ENCODE peak calls at places on chromosomes 16 and 17, in six cellular contexts. Z, Y, M, S, Q and T are unnamed samples.
A peak's percentile ranks its signal among the peaks of the same experiment; 100 is the strongest.

GRCh38 chr16:75250809-75251279 is 580 bp downstream of the BCAR1 start:
- DNase-seq in Z (no peak), Y (peak; percentile 91), M (no peak), S (no peak), Q (peak; percentile 86), T (no peak)

GRCh38 chr16:30068750-30069574 is 3.4 kb downstream of the ALDOA start:
- DNase-seq in Z (no peak), Y (no peak), M (no peak), S (no peak), Q (no peak), T (no peak)

GRCh38 chr17:77748436-77748835 is 210.1 kb upstream of the TNRC6C start:
- DNase-seq in Z (no peak), Y (no peak), M (no peak), S (no peak), Q (peak; percentile 27), T (no peak)

GRCh38 chr16:66058181-66058580 is 308.3 kb upstream of the CDH5 start:
- DNase-seq in Z (no peak), Y (peak; percentile 44), M (no peak), S (no peak), Q (no peak), T (no peak)

GRCh38 chr16:56910654-56911539 is 21.0 kb upstream of the HERPUD1 start:
- DNase-seq in Z (no peak), Y (no peak), M (peak; percentile 29), S (no peak), Q (peak; percentile 41), T (no peak)

GRCh38 chr17:9434502-9435113 is 141.0 kb downstream of the STX8 start:
- DNase-seq in Z (no peak), Y (no peak), M (no peak), S (no peak), Q (no peak), T (no peak)

GRCh38 chr16:68954871-68955635 is 111.7 kb downstream of the TANGO6 start:
- DNase-seq in Z (no peak), Y (no peak), M (no peak), S (no peak), Q (no peak), T (no peak)

GRCh38 chr17:71926746-71927398 is 193.9 kb upstream of the SOX9 start:
- DNase-seq in Z (no peak), Y (no peak), M (no peak), S (no peak), Q (no peak), T (no peak)

GRCh38 chr17:42906772-42907171 is 6.2 kb downstream of the G6PC1 start:
- DNase-seq in Z (no peak), Y (no peak), M (no peak), S (no peak), Q (no peak), T (no peak)

GRCh38 chr16:57234707-57235092 is 10.4 kb upstream of the ARL2BP start:
- DNase-seq in Z (no peak), Y (no peak), M (no peak), S (no peak), Q (no peak), T (no peak)

GRCh38 chr16:12896562-12896961 is 4.8 kb upstream of the SHISA9 start:
- DNase-seq in Z (no peak), Y (peak; percentile 64), M (no peak), S (no peak), Q (no peak), T (no peak)

GRCh38 chr17:47253541-47254402 is at the start of gene ITGB3:
- DNase-seq in Z (peak; percentile 42), Y (peak; percentile 91), M (peak; percentile 77), S (no peak), Q (peak; percentile 86), T (peak; percentile 75)

GRCh38 chr17:5758651-5759050 is 174.3 kb upstream of the NLRP1 start:
- DNase-seq in Z (no peak), Y (no peak), M (no peak), S (no peak), Q (no peak), T (no peak)

GRCh38 chr17:7133916-7134315 is 19.3 kb upstream of the ASGR2 start:
- DNase-seq in Z (no peak), Y (no peak), M (no peak), S (no peak), Q (no peak), T (no peak)

GRCh38 chr17:50687200-50688066 is 20.3 kb downstream of the ANKRD40 start:
- DNase-seq in Z (no peak), Y (peak; percentile 54), M (no peak), S (no peak), Q (peak; percentile 63), T (no peak)

GRCh38 chr17:81890447-81891302 is 711 bp downstream of the ALYREF start:
- DNase-seq in Z (no peak), Y (peak; percentile 50), M (no peak), S (no peak), Q (no peak), T (no peak)

GRCh38 chr17:67221062-67221998 is 23.7 kb downstream of the HELZ start:
- DNase-seq in Z (no peak), Y (peak; percentile 55), M (peak; percentile 42), S (no peak), Q (no peak), T (no peak)

GRCh38 chr16:15741207-15741871 is 91.3 kb downstream of the NDE1 start:
- DNase-seq in Z (no peak), Y (no peak), M (no peak), S (no peak), Q (no peak), T (no peak)

GRCh38 chr17:76497979-76498885 is 3.0 kb downstream of the RHBDF2 start:
- DNase-seq in Z (no peak), Y (peak; percentile 84), M (peak; percentile 88), S (peak; percentile 45), Q (peak; percentile 86), T (peak; percentile 74)

GRCh38 chr16:79648846-79649245 is 48.3 kb upstream of the MAF start:
- DNase-seq in Z (no peak), Y (no peak), M (no peak), S (no peak), Q (no peak), T (no peak)

GRCh38 chr16:67198238-67198734 is 645 bp upstream of the ELMO3 start:
- DNase-seq in Z (no peak), Y (no peak), M (no peak), S (no peak), Q (peak; percentile 82), T (no peak)

GRCh38 chr17:61519139-61519538 is 66.9 kb downstream of the TBX4 start:
- DNase-seq in Z (no peak), Y (no peak), M (no peak), S (no peak), Q (no peak), T (no peak)

GRCh38 chr17:61520897-61521296 is 68.7 kb downstream of the TBX4 start:
- DNase-seq in Z (no peak), Y (no peak), M (no peak), S (no peak), Q (no peak), T (no peak)

GRCh38 chr17:61519754-61520440 is 67.7 kb downstream of the TBX4 start:
- DNase-seq in Z (no peak), Y (no peak), M (no peak), S (no peak), Q (no peak), T (no peak)

GRCh38 chr17:61517265-61517664 is 65.0 kb downstream of the TBX4 start:
- DNase-seq in Z (no peak), Y (no peak), M (no peak), S (no peak), Q (no peak), T (no peak)

DNA sequence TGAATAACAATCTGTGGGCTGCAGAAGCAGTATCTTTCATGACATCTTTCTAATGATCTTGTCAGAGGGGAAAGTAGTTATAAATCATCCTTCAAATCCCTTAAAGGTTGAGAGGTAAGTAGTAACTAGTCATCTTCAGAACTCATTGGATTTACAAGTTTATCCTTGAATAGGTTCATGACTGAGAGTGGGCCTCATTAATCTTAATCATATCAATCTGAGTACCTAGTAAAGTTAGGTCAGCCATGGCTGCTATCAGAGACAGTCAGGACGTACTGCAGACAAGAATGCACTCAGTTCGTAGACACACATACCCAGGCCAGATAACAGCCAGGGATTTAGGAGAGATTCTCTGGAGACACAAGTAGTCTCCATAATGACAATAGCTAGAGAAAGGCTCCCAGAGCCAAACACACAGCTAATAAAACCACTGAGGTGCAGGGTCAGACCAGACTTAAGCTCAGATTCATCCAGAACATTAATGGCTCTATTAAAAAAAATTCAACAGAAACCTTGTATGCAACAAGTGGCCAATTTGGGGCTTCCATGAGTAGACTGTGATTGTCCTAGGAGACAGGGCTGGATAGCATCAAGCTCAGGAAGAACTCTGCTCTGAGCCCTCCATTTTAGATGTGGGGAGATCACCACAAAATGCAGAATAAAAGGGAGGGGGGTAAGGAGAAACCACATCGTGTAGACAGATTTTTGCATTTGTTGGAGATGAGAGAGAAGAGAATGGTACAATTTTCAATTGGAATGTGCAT is 65.8 kb downstream of the TBX4 start:
- DNase-seq in Z (no peak), Y (no peak), M (no peak), S (no peak), Q (no peak), T (no peak)
- H3K27me3 ChIP-seq in Z (no peaks in the 10 kb centered on the region), Y (no peaks in the 10 kb centered on the region), M (peaks cover 21% of the 10 kb centered on the region), S (no peaks in the 10 kb centered on the region), Q (no peaks in the 10 kb centered on the region), T (no peaks in the 10 kb centered on the region)

GRCh38 chr17:64129515-64129764 is 504 bp downstream of the ERN1 start:
- DNase-seq in Z (no peak), Y (no peak), M (no peak), S (no peak), Q (no peak), T (no peak)

GRCh38 chr17:64129765-64130558 is at the start of gene ERN1:
- DNase-seq in Z (peak; percentile 90), Y (peak; percentile 98), M (peak; percentile 92), S (peak; percentile 73), Q (peak; percentile 98), T (peak; percentile 91)

GRCh38 chr17:64133546-64134215 is 3.7 kb upstream of the ERN1 start:
- DNase-seq in Z (no peak), Y (peak; percentile 82), M (no peak), S (no peak), Q (no peak), T (no peak)

GRCh38 chr17:64130559-64131001 is 636 bp upstream of the ERN1 start:
- DNase-seq in Z (peak; percentile 26), Y (no peak), M (peak; percentile 66), S (peak; percentile 43), Q (peak; percentile 72), T (no peak)

GRCh38 chr17:64131606-64132270 is 1.8 kb upstream of the ERN1 start:
- DNase-seq in Z (no peak), Y (no peak), M (no peak), S (no peak), Q (no peak), T (no peak)
- H3K4me3 ChIP-seq in Z (no peak overlapping the region), Y (no peak overlapping the region), M (no peak overlapping the region), S (no peak overlapping the region), Q (no peak overlapping the region), T (no peak overlapping the region)

GRCh38 chr17:68507581-68507980 is 4.6 kb upstream of the PRKAR1A start:
- DNase-seq in Z (no peak), Y (no peak), M (no peak), S (no peak), Q (no peak), T (no peak)
- H3K4me1 ChIP-seq in Z (peaks cover 5% of the 10 kb centered on the region), Y (peaks cover 14% of the 10 kb centered on the region), M (peaks cover 45% of the 10 kb centered on the region), S (no peaks in the 10 kb centered on the region), Q (peaks cover 24% of the 10 kb centered on the region), T (no peaks in the 10 kb centered on the region)

GRCh38 chr17:79215631-79216030 is 141.0 kb downstream of the ENGASE start:
- DNase-seq in Z (no peak), Y (no peak), M (no peak), S (no peak), Q (no peak), T (no peak)
- H3K27me3 ChIP-seq in Z (peaks cover 4% of the 10 kb centered on the region), Y (peaks cover 42% of the 10 kb centered on the region), M (peaks cover 98% of the 10 kb centered on the region), S (peaks cover 1% of the 10 kb centered on the region), Q (peaks cover 86% of the 10 kb centered on the region), T (peaks cover 99% of the 10 kb centered on the region)